ENCODE peak calls at places on chromosomes 4 and X, in seven cellular contexts. G, Y, D, U, V, J and T are unnamed samples.

GRCh38 chr4:76623217-76624060 is 188.4 kb downstream of the SHROOM3 start:
- DNase-seq in G (no peak), Y (no peak), D (no peak), U (no peak), V (no peak), J (no peak), T (no peak)

GRCh38 chr4:1207603-1208265 is 35.4 kb upstream of the SPON2 start:
- DNase-seq in G (peak; percentile 56), Y (no peak), D (no peak), U (peak; percentile 20), V (peak; percentile 67), J (peak; percentile 93), T (peak; percentile 55)

GRCh38 chrX:49184294-49185061 is 1.7 kb downstream of the PRICKLE3 start:
- DNase-seq in G (peak; percentile 92), Y (no peak), D (no peak), U (peak; percentile 82), V (no peak), J (peak; percentile 96), T (peak; percentile 94)

GRCh38 chr4:52535793-52536192 is 123.3 kb downstream of the USP46 start:
- DNase-seq in G (no peak), Y (no peak), D (no peak), U (no peak), V (no peak), J (no peak), T (no peak)

GRCh38 chrX:120334603-120335002 is 23.3 kb upstream of the TMEM255A start:
- DNase-seq in G (no peak), Y (no peak), D (no peak), U (no peak), V (no peak), J (no peak), T (no peak)

GRCh38 chrX:49172280-49172780 is 632 bp downstream of the PLP2 start:
- DNase-seq in G (peak; percentile 70), Y (peak; percentile 43), D (peak; percentile 61), U (peak; percentile 62), V (no peak), J (peak; percentile 78), T (peak; percentile 86)

GRCh38 chrX:47230136-47230868 is 2.5 kb upstream of the USP11 start:
- DNase-seq in G (no peak), Y (no peak), D (no peak), U (no peak), V (no peak), J (no peak), T (no peak)

GRCh38 chrX:150872773-150873336 is 25.6 kb downstream of the CD99L2 start:
- DNase-seq in G (no peak), Y (no peak), D (no peak), U (no peak), V (no peak), J (no peak), T (no peak)

GRCh38 chr4:123564758-123565346 is 168.3 kb downstream of the SPRY1 start:
- DNase-seq in G (peak; percentile 60), Y (no peak), D (peak; percentile 60), U (peak; percentile 49), V (peak; percentile 86), J (peak; percentile 34), T (peak; percentile 69)

GRCh38 chr4:158811704-158812103 is 42.9 kb downstream of the FNIP2 start:
- DNase-seq in G (no peak), Y (no peak), D (no peak), U (no peak), V (peak; percentile 75), J (no peak), T (peak; percentile 57)